ENCODE peak calls at places on chromosomes 5 and 9, in five cellular contexts. One of them, this sample, is unnamed.

GRCh38 chr5:170265527-170265926 is 32.0 kb downstream of the LCP2 start:
- DNase-seq in nephron progenitor cell: no peak
- DNase-seq in ELR: no peak
- DNase-seq in HFFc6: no peak
- DNase-seq in foreskin keratinocyte: no peak
- DNase-seq in this sample: no peak

GRCh38 chr5:164504141-164504772 is 998.8 kb downstream of the MAT2B start:
- DNase-seq in HFFc6: peak; percentile 32
- DNase-seq in ELR: peak; percentile 63
- DNase-seq in foreskin keratinocyte: peak; percentile 9
- DNase-seq in nephron progenitor cell: peak; percentile 46
- DNase-seq in this sample: peak; percentile 10

GRCh38 chr9:6405371-6405770 is 7.6 kb upstream of the UHRF2 start:
- DNase-seq in foreskin keratinocyte: no peak
- DNase-seq in nephron progenitor cell: no peak
- DNase-seq in HFFc6: no peak
- DNase-seq in ELR: no peak
- DNase-seq in this sample: no peak

GRCh38 chr9:133437753-133438531 is 15.8 kb downstream of the ADAMTS13 start:
- DNase-seq in foreskin keratinocyte: no peak
- DNase-seq in nephron progenitor cell: no peak
- DNase-seq in ELR: no peak
- DNase-seq in HFFc6: no peak
- DNase-seq in this sample: no peak

GRCh38 chr5:90168399-90168798 is 241.2 kb downstream of the CETN3 start:
- DNase-seq in foreskin keratinocyte: no peak
- DNase-seq in nephron progenitor cell: no peak
- DNase-seq in ELR: no peak
- DNase-seq in HFFc6: no peak
- DNase-seq in this sample: no peak

GRCh38 chr5:172744106-172745104 is 26.6 kb downstream of the DUSP1 start:
- DNase-seq in ELR: no peak
- DNase-seq in foreskin keratinocyte: no peak
- DNase-seq in HFFc6: no peak
- DNase-seq in nephron progenitor cell: no peak
- DNase-seq in this sample: no peak

GRCh38 chr9:84955971-84956370 is 286.4 kb downstream of the NTRK2 start:
- DNase-seq in nephron progenitor cell: no peak
- DNase-seq in ELR: no peak
- DNase-seq in foreskin keratinocyte: no peak
- DNase-seq in HFFc6: no peak
- DNase-seq in this sample: no peak

GRCh38 chr5:134101686-134102439 is 12.6 kb upstream of the TCF7 start:
- DNase-seq in foreskin keratinocyte: no peak
- DNase-seq in ELR: peak; percentile 60
- DNase-seq in nephron progenitor cell: peak; percentile 80
- DNase-seq in HFFc6: no peak
- DNase-seq in this sample: no peak

GRCh38 chr9:18632624-18633407 is 158.9 kb downstream of the ADAMTSL1 start:
- DNase-seq in foreskin keratinocyte: peak; percentile 34
- DNase-seq in nephron progenitor cell: no peak
- DNase-seq in ELR: peak; percentile 84
- DNase-seq in HFFc6: peak; percentile 80
- DNase-seq in this sample: peak; percentile 55

GRCh38 chr5:57298295-57298984 is 124.6 kb downstream of the GPBP1 start:
- DNase-seq in ELR: peak; percentile 88
- DNase-seq in foreskin keratinocyte: peak; percentile 37
- DNase-seq in HFFc6: peak; percentile 70
- DNase-seq in nephron progenitor cell: peak; percentile 93
- DNase-seq in this sample: peak; percentile 59